ENCODE peak calls at places on chromosomes 4 and X, in five cellular contexts. One of them, this sample, is unnamed.

GRCh38 chr4:40122941-40123340 is 66.3 kb downstream of the N4BP2 start:
- DNase-seq in thoracic aorta: no peak
- DNase-seq in A549: no peak
- DNase-seq in choroid plexus epithelial cell: no peak
- DNase-seq in kidney epithelial cell: no peak
- DNase-seq in this sample: no peak

GRCh38 chr4:99078336-99078735 is 10.3 kb downstream of the ADH5 start:
- DNase-seq in thoracic aorta: no peak
- DNase-seq in A549: no peak
- DNase-seq in choroid plexus epithelial cell: no peak
- DNase-seq in kidney epithelial cell: no peak
- DNase-seq in this sample: no peak

GRCh38 chr4:146641762-146642161 is 3.1 kb downstream of the POU4F2 start:
- DNase-seq in thoracic aorta: no peak
- DNase-seq in A549: no peak
- DNase-seq in choroid plexus epithelial cell: no peak
- DNase-seq in kidney epithelial cell: no peak
- DNase-seq in this sample: no peak

GRCh38 chr4:63728480-63729177 is 680.6 kb downstream of the TECRL start:
- DNase-seq in thoracic aorta: no peak
- DNase-seq in A549: no peak
- DNase-seq in choroid plexus epithelial cell: no peak
- DNase-seq in kidney epithelial cell: no peak
- DNase-seq in this sample: no peak

GRCh38 chrX:41110801-41111625 is 25.8 kb downstream of the USP9X start:
- DNase-seq in thoracic aorta: no peak
- DNase-seq in A549: no peak
- DNase-seq in choroid plexus epithelial cell: no peak
- DNase-seq in kidney epithelial cell: no peak
- DNase-seq in this sample: no peak

GRCh38 chr4:48341776-48342558 is 638 bp downstream of the SLAIN2 start:
- DNase-seq in thoracic aorta: peak
- DNase-seq in A549: no peak
- DNase-seq in choroid plexus epithelial cell: peak
- DNase-seq in kidney epithelial cell: no peak
- DNase-seq in this sample: peak

GRCh38 chr4:128600996-128601857 is 208.3 kb upstream of the JADE1 start:
- DNase-seq in thoracic aorta: peak
- DNase-seq in A549: peak
- DNase-seq in choroid plexus epithelial cell: peak
- DNase-seq in kidney epithelial cell: peak
- DNase-seq in this sample: peak

GRCh38 chr4:13892739-13893105 is 265.2 kb upstream of the BOD1L1 start:
- DNase-seq in thoracic aorta: no peak
- DNase-seq in A549: no peak
- DNase-seq in choroid plexus epithelial cell: peak
- DNase-seq in kidney epithelial cell: no peak
- DNase-seq in this sample: peak

GRCh38 chr4:15333692-15334633 is 93.9 kb upstream of the C1QTNF7 start:
- DNase-seq in thoracic aorta: no peak
- DNase-seq in A549: no peak
- DNase-seq in choroid plexus epithelial cell: no peak
- DNase-seq in kidney epithelial cell: peak
- DNase-seq in this sample: peak

GRCh38 chr4:78361621-78362120 is 189.9 kb upstream of the ANXA3 start:
- DNase-seq in thoracic aorta: no peak
- DNase-seq in A549: no peak
- DNase-seq in choroid plexus epithelial cell: no peak
- DNase-seq in kidney epithelial cell: no peak
- DNase-seq in this sample: no peak

GRCh38 chrX:17459008-17459407 is 84.0 kb downstream of the NHS start:
- DNase-seq in thoracic aorta: no peak
- DNase-seq in A549: no peak
- DNase-seq in choroid plexus epithelial cell: peak
- DNase-seq in kidney epithelial cell: no peak
- DNase-seq in this sample: peak

GRCh38 chrX:23898412-23898959 is 9.3 kb downstream of the APOO start:
- DNase-seq in thoracic aorta: no peak
- DNase-seq in A549: no peak
- DNase-seq in choroid plexus epithelial cell: peak
- DNase-seq in kidney epithelial cell: no peak
- DNase-seq in this sample: peak

GRCh38 chrX:101986571-101986970 is 54.7 kb upstream of the ZMAT1 start:
- DNase-seq in thoracic aorta: no peak
- DNase-seq in A549: no peak
- DNase-seq in choroid plexus epithelial cell: no peak
- DNase-seq in kidney epithelial cell: no peak
- DNase-seq in this sample: no peak

GRCh38 chr4:2788532-2789103 is 4.3 kb upstream of the SH3BP2 start:
- DNase-seq in thoracic aorta: no peak
- DNase-seq in A549: no peak
- DNase-seq in choroid plexus epithelial cell: no peak
- DNase-seq in kidney epithelial cell: no peak
- DNase-seq in this sample: no peak

GRCh38 chrX:29581223-29581622 is 634.1 kb upstream of the MAGEB2 start:
- DNase-seq in thoracic aorta: no peak
- DNase-seq in A549: no peak
- DNase-seq in choroid plexus epithelial cell: no peak
- DNase-seq in kidney epithelial cell: no peak
- DNase-seq in this sample: no peak

GRCh38 chrX:49273181-49273727 is 3.7 kb downstream of the PPP1R3F start:
- DNase-seq in thoracic aorta: no peak
- DNase-seq in A549: no peak
- DNase-seq in choroid plexus epithelial cell: no peak
- DNase-seq in kidney epithelial cell: no peak
- DNase-seq in this sample: no peak

DNA sequence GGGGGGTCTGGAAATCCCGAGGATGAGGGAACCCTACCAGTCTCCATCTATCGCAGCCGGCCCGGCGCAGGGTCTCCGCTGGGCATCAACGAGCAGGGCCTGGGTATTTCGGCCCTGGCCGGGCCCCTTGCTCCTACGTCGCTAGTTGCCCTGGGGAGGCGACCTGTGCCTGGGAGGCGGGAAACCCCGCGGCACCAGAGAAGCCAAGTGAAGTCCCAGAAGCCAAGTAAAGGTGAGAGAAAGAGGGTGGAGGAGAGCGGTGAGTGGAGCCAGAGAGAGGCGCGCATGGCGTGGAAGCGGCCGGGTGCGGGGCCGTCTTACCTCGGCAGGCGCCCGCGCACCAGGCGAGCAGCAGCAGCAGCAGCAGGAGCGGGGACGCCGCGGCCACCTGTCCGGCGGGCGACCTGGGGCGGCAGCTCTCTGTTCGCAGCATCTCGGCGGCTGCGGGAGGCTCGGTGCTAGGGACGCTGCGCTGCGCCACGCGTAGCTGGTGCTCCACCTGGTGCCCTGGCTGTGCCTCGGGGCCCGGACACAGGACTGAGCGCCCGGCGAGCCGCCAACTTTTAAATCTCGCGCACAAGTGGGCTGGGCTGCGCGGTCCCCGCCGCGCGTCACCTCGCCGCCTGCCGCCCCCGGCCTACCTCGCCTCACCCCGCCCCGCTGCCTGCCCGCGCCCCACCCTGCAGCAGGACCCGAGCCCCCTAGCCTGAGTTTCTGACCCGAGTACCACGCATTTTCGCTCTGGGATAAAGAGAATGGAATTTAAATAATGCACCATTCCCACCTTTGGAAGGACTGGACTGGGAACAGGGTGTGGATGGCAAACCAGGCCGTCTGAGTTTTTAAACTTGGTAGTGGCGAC is at the start of gene NMU:
- DNase-seq in thoracic aorta: no peak
- DNase-seq in A549: no peak
- DNase-seq in choroid plexus epithelial cell: no peak
- DNase-seq in kidney epithelial cell: no peak
- DNase-seq in this sample: peak
- H3K4me3 ChIP-seq in thoracic aorta: peak
- H3K4me3 ChIP-seq in A549: peak
- H3K4me3 ChIP-seq in choroid plexus epithelial cell: peak
- H3K4me3 ChIP-seq in kidney epithelial cell: peak
- H3K4me3 ChIP-seq in this sample: peak

DNA sequence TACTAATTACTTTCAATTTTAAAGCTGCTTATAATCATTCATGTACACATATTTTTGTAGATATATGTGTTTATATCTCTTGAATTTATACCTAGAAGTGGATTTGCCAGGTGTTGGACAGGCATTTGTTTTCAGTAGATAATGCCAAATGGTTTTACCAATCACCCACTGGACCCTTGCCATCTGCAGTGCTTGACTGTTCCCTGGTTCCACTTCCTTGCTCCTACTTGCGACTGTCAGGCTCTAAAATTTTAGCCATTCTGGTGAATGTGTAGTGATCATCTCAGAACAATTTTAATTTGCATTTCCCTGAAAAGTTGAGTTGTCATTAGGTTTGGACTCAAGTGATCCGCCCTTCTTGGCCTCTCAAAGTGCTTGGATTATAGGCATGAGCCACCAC is 122.4 kb upstream of the SLC34A2 start:
- DNase-seq in thoracic aorta: no peak
- DNase-seq in A549: no peak
- DNase-seq in choroid plexus epithelial cell: no peak
- DNase-seq in kidney epithelial cell: no peak
- DNase-seq in this sample: no peak
- TF ChIP-seq CTCF in thoracic aorta: no peak
- TF ChIP-seq CTCF in A549: no peak
- TF ChIP-seq CTCF in choroid plexus epithelial cell: no peak
- TF ChIP-seq CTCF in kidney epithelial cell: no peak
- TF ChIP-seq CTCF in this sample: no peak

GRCh38 chrX:3380603-3381002 is 34.2 kb upstream of the MXRA5 start:
- DNase-seq in thoracic aorta: no peak
- DNase-seq in A549: no peak
- DNase-seq in choroid plexus epithelial cell: no peak
- DNase-seq in kidney epithelial cell: no peak
- DNase-seq in this sample: no peak

DNA sequence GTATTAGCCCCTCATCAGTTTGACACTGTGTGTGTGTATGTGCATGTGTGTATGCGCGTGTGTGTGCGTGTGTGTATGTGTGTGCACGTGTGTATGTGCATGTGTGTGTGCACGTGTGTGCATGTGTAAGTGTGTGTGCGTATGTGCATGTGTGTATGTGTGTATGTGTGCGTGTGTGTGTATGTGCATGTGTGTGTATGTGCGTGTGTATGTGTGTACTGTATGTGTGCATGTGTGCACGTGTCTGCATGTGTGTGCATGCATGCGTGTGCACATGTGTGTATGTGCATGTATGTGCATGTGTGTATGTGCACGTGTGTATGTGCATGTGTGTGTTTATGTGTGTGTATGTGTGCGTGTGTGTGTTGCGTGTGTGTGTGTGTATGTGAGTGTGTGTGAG is 31.1 kb upstream of the MXRA5 start:
- DNase-seq in thoracic aorta: no peak
- DNase-seq in A549: no peak
- DNase-seq in choroid plexus epithelial cell: no peak
- DNase-seq in kidney epithelial cell: no peak
- DNase-seq in this sample: no peak
- H3K4me3 ChIP-seq in thoracic aorta: no peak
- H3K4me3 ChIP-seq in A549: no peak
- H3K4me3 ChIP-seq in choroid plexus epithelial cell: no peak
- H3K4me3 ChIP-seq in kidney epithelial cell: no peak
- H3K4me3 ChIP-seq in this sample: no peak

GRCh38 chr4:58247792-58248191 is 1137.6 kb upstream of the IGFBP7 start:
- DNase-seq in thoracic aorta: no peak
- DNase-seq in A549: no peak
- DNase-seq in choroid plexus epithelial cell: no peak
- DNase-seq in kidney epithelial cell: no peak
- DNase-seq in this sample: no peak
- TF ChIP-seq CTCF in thoracic aorta: no peak
- TF ChIP-seq CTCF in A549: peak
- TF ChIP-seq CTCF in choroid plexus epithelial cell: no peak
- TF ChIP-seq CTCF in kidney epithelial cell: no peak
- TF ChIP-seq CTCF in this sample: no peak

This sample was measured in astrocyte of the spinal cord.